ENCODE peak calls at places on chromosomes 6 and 20, in four cellular contexts. V, Z, A and M are unnamed samples.

GRCh38 chr20:13786143-13786828 is 1.5 kb downstream of the NDUFAF5 start:
- DNase-seq in Z (no peak), A (no peak), V (no peak), M (no peak)

GRCh38 chr20:41078329-41078728 is 49.7 kb downstream of the TOP1 start:
- DNase-seq in A (peak), V (peak), Z (peak), M (peak)

GRCh38 chr6:138971601-138972000 is 16.5 kb downstream of the REPS1 start:
- DNase-seq in V (no peak), Z (peak), A (peak), M (no peak)

GRCh38 chr20:6735913-6736845 is 31.3 kb upstream of the BMP2 start:
- DNase-seq in V (peak), A (no peak), Z (no peak), M (no peak)

GRCh38 chr20:32236819-32237218 is 29.1 kb downstream of the POFUT1 start:
- DNase-seq in A (no peak), Z (no peak), V (no peak), M (no peak)

GRCh38 chr20:57435498-57436222 is 44.5 kb downstream of the RBM38 start:
- DNase-seq in V (peak), A (no peak), Z (no peak), M (peak)

GRCh38 chr6:109449064-109449788 is 6.3 kb downstream of the MICAL1 start:
- DNase-seq in A (no peak), Z (no peak), V (no peak), M (no peak)

GRCh38 chr6:132404736-132405135 is 3.5 kb upstream of the MOXD1 start:
- DNase-seq in A (peak), Z (peak), V (peak), M (no peak)

GRCh38 chr6:124470803-124471202 is 491.4 kb upstream of the RNF217 start:
- DNase-seq in A (no peak), Z (no peak), V (no peak), M (no peak)